ENCODE peak calls at places on chromosomes 3 and 15, in nine cellular contexts. I, V, Y, H, L, Q, J, D and G are unnamed samples.

GRCh38 chr3:46844397-46844796 is 18.8 kb downstream of the MYL3 start:
- DNase-seq in I (no peak), V (no peak), Y (no peak), H (no peak), L (no peak), Q (no peak), J (no peak), D (no peak), G (no peak)

GRCh38 chr15:51547656-51548055 is 74.9 kb downstream of the DMXL2 start:
- DNase-seq in I (no peak), V (no peak), Y (no peak), H (no peak), L (no peak), Q (no peak), J (no peak), D (no peak), G (no peak)

GRCh38 chr15:26806161-26806560 is 33.3 kb upstream of the GABRB3 start:
- DNase-seq in I (peak), V (no peak), Y (no peak), H (no peak), L (no peak), Q (no peak), J (no peak), D (no peak), G (no peak)

GRCh38 chr3:168545591-168545990 is 449.9 kb upstream of the GOLIM4 start:
- DNase-seq in I (peak), V (no peak), Y (no peak), H (no peak), L (no peak), Q (no peak), J (no peak), D (no peak), G (no peak)

GRCh38 chr15:62739507-62739906 is 303.0 kb upstream of the TPM1 start:
- DNase-seq in I (no peak), V (no peak), Y (no peak), H (no peak), L (no peak), Q (peak), J (no peak), D (no peak), G (peak)

GRCh38 chr15:42065008-42065407 is 29.4 kb downstream of the PLA2G4D start:
- DNase-seq in I (no peak), V (no peak), Y (no peak), H (peak), L (no peak), Q (no peak), J (no peak), D (no peak), G (peak)

GRCh38 chr15:38040615-38041014 is 106.2 kb downstream of the TMCO5A start:
- DNase-seq in I (no peak), V (no peak), Y (no peak), H (no peak), L (no peak), Q (no peak), J (peak), D (no peak), G (no peak)

GRCh38 chr3:72995337-72995736 is 1.3 kb upstream of the PPP4R2 start:
- DNase-seq in I (no peak), V (no peak), Y (no peak), H (no peak), L (no peak), Q (no peak), J (no peak), D (peak), G (no peak)

GRCh38 chr3:10173926-10174435 is 9.3 kb downstream of the IRAK2 start:
- DNase-seq in I (peak), V (no peak), Y (no peak), H (no peak), L (no peak), Q (peak), J (peak), D (peak), G (peak)

GRCh38 chr3:59839810-59840515 is 790.1 kb upstream of the CFAP20DC start:
- DNase-seq in I (no peak), V (peak), Y (peak), H (no peak), L (peak), Q (no peak), J (no peak), D (no peak), G (no peak)

GRCh38 chr3:156787926-156788663 is 38.1 kb upstream of the LEKR1 start:
- DNase-seq in I (no peak), V (no peak), Y (no peak), H (no peak), L (peak), Q (peak), J (peak), D (no peak), G (peak)

GRCh38 chr3:146314871-146315270 is 64.0 kb upstream of the PLSCR4 start:
- DNase-seq in I (no peak), V (no peak), Y (no peak), H (no peak), L (no peak), Q (no peak), J (no peak), D (no peak), G (no peak)

GRCh38 chr3:4809970-4810369 is 169.3 kb upstream of the BHLHE40 start:
- DNase-seq in I (no peak), V (no peak), Y (no peak), H (no peak), L (no peak), Q (no peak), J (no peak), D (no peak), G (no peak)

GRCh38 chr15:75043509-75044257 is 20.3 kb downstream of the PPCDC start:
- DNase-seq in I (peak), V (no peak), Y (peak), H (no peak), L (no peak), Q (peak), J (peak), D (peak), G (no peak)

GRCh38 chr3:194559530-194559929 is 72.7 kb upstream of the ATP13A3 start:
- DNase-seq in I (no peak), V (no peak), Y (no peak), H (no peak), L (no peak), Q (no peak), J (no peak), D (no peak), G (no peak)

GRCh38 chr3:98596902-98597500 is 3.6 kb upstream of the CPOX start:
- DNase-seq in I (no peak), V (no peak), Y (peak), H (peak), L (no peak), Q (peak), J (no peak), D (no peak), G (peak)

GRCh38 chr3:30297112-30297511 is 309.3 kb upstream of the TGFBR2 start:
- DNase-seq in I (no peak), V (no peak), Y (no peak), H (no peak), L (no peak), Q (no peak), J (no peak), D (no peak), G (no peak)

GRCh38 chr15:75348563-75349350 is 1.9 kb downstream of the NEIL1 start:
- DNase-seq in I (no peak), V (no peak), Y (no peak), H (no peak), L (no peak), Q (no peak), J (no peak), D (no peak), G (no peak)

GRCh38 chr3:40042752-40043443 is 233.5 kb downstream of the MYRIP start:
- DNase-seq in I (no peak), V (no peak), Y (no peak), H (no peak), L (no peak), Q (peak), J (no peak), D (no peak), G (no peak)

GRCh38 chr3:151795276-151795675 is 18.6 kb upstream of the AADAC start:
- DNase-seq in I (no peak), V (no peak), Y (no peak), H (no peak), L (no peak), Q (peak), J (peak), D (no peak), G (peak)

GRCh38 chr3:129230311-129231019 is 18.9 kb upstream of the COPG1 start:
- DNase-seq in I (no peak), V (no peak), Y (no peak), H (no peak), L (peak), Q (peak), J (peak), D (no peak), G (peak)

GRCh38 chr3:129605593-129606521 is 619 bp downstream of the PLXND1 start:
- DNase-seq in I (no peak), V (peak), Y (peak), H (peak), L (peak), Q (peak), J (no peak), D (no peak), G (peak)